ENCODE peak calls at places on chromosomes 5 and 9, in seven cellular contexts. R is AG04450, V is hepatocyte, D is endothelial cell, M is natural killer cell, I is chondrocyte, L is RWPE1. B is an unnamed sample.

GRCh38 chr5:33254581-33254980 is 186.2 kb upstream of the TARS1 start:
- DNase-seq in R (no peak), V (no peak), D (no peak), M (no peak), I (no peak), L (no peak), B (no peak)

GRCh38 chr5:39178171-39178570 is 41.2 kb downstream of the FYB1 start:
- DNase-seq in R (no peak), V (no peak), D (no peak), M (no peak), I (no peak), L (no peak), B (no peak)

GRCh38 chr5:114471529-114471928 is 109.7 kb downstream of the KCNN2 start:
- DNase-seq in R (no peak), V (no peak), D (no peak), M (no peak), I (no peak), L (no peak), B (no peak)

GRCh38 chr5:68053202-68053601 is 162.4 kb upstream of the PIK3R1 start:
- DNase-seq in R (no peak), V (no peak), D (no peak), M (no peak), I (no peak), L (no peak), B (no peak)

GRCh38 chr9:79362100-79363081 is 209.4 kb upstream of the TLE4 start:
- DNase-seq in R (no peak), V (peak; percentile 15), D (no peak), M (no peak), I (no peak), L (peak; percentile 48), B (no peak)

GRCh38 chr5:64939772-64940510 is 171.2 kb downstream of the CWC27 start:
- DNase-seq in R (no peak), V (peak; percentile 70), D (no peak), M (no peak), I (no peak), L (peak; percentile 11), B (no peak)

GRCh38 chr5:493758-494157 is 30.5 kb downstream of the SLC9A3 start:
- DNase-seq in R (no peak), V (no peak), D (no peak), M (no peak), I (no peak), L (no peak), B (no peak)

GRCh38 chr9:89549031-89549644 is 51.2 kb upstream of the SEMA4D start:
- DNase-seq in R (peak; percentile 20), V (peak; percentile 85), D (peak; percentile 83), M (peak; percentile 81), I (no peak), L (peak; percentile 93), B (peak; percentile 83)

GRCh38 chr9:111661150-111661801 is at the start of gene GNG10:
- DNase-seq in R (no peak), V (peak; percentile 84), D (peak; percentile 70), M (peak; percentile 67), I (no peak), L (peak; percentile 87), B (peak; percentile 80)

GRCh38 chr9:6689893-6690634 is 44.5 kb upstream of the GLDC start:
- DNase-seq in R (no peak), V (no peak), D (no peak), M (no peak), I (no peak), L (no peak), B (no peak)

GRCh38 chr5:15904894-15905805 is 274.4 kb downstream of the MARCHF11 start:
- DNase-seq in R (no peak), V (no peak), D (no peak), M (no peak), I (no peak), L (no peak), B (no peak)

GRCh38 chr5:84085387-84086041 is 299.2 kb downstream of the EDIL3 start:
- DNase-seq in R (no peak), V (no peak), D (no peak), M (no peak), I (no peak), L (no peak), B (no peak)

GRCh38 chr5:84092738-84093137 is 291.9 kb downstream of the EDIL3 start:
- DNase-seq in R (no peak), V (no peak), D (no peak), M (no peak), I (no peak), L (no peak), B (no peak)

GRCh38 chr5:84086517-84086916 is 298.2 kb downstream of the EDIL3 start:
- DNase-seq in R (no peak), V (no peak), D (no peak), M (no peak), I (no peak), L (no peak), B (no peak)

GRCh38 chr5:84091400-84091799 is 293.3 kb downstream of the EDIL3 start:
- DNase-seq in R (no peak), V (peak; percentile 18), D (no peak), M (no peak), I (no peak), L (no peak), B (no peak)

DNA sequence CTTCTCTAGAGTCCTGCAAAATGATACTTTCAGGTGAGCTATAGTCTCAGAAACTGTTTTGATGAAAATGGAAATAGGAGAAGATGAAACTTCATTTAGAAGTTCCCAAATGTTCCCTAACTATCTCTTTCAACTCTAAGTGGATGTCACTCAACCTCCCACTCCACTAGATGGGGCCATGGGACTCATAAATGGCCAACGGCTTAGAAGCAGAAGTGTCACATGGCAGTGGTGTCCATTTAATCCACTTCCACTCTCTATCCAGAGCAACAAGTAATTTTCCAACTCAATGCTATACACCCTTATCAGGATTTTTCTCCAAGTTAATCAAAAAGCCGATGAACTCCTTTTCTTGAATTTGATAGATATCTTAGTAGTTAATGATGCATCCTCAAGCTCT is 295.7 kb downstream of the EDIL3 start:
- DNase-seq in R (peak; percentile 7), V (peak; percentile 25), D (no peak), M (no peak), I (no peak), L (no peak), B (peak; percentile 68)
- TF ChIP-seq CTCF in R (peak; percentile 47), V (peak; percentile 33), D (no peak), M (no peak), I (peak; percentile 70), L (no peak), B (peak; percentile 75)

DNA sequence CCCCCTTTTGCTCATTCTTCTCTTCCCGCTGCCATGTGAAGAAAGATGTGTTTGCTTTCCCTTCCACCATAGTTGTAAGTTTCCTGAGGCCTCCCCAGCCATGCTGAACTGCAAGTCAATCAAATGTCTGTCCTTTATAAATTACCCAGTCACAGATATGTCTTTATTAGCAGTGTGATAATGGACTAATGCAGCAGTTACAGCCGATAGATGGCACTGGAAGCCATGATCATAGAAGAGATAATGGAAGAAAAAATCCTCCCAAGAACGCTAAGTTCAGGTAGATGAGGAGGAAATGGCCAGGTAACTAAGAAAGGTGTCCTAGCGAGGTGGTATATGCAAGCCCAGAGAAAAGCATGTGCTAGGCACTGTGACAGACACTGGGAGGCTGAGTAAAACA is 51.2 kb downstream of the TNFSF8 start:
- DNase-seq in R (no peak), V (no peak), D (no peak), M (no peak), I (no peak), L (no peak), B (no peak)
- TF ChIP-seq CTCF in R (no peak), V (no peak), D (no peak), M (no peak), I (no peak), L (no peak), B (no peak)

DNA sequence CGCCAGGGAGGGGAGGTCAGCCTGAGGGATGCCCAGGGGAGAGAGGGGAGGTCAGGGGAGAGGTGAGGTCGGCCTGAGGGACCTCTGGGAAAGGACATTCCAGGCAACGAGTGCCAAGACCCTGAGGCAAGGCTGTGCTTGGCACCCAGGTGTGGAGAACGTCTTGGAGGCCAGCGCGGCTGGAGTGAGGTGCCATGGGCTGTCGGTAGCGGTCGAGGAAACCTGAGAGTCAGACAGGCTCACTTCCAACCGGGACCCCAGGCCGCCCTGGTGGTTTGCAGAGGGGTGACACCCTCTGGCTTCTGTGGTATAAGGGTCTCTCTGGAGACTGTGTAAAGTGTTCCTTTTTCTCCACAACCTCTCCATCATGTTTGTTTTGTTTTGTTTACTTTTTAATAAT is 82.9 kb downstream of the CACNA1B start:
- DNase-seq in R (no peak), V (no peak), D (peak; percentile 52), M (no peak), I (no peak), L (no peak), B (no peak)
- TF ChIP-seq CTCF in R (no peak), V (no peak), D (peak; percentile 42), M (no peak), I (no peak), L (no peak), B (peak; percentile 34)

DNA sequence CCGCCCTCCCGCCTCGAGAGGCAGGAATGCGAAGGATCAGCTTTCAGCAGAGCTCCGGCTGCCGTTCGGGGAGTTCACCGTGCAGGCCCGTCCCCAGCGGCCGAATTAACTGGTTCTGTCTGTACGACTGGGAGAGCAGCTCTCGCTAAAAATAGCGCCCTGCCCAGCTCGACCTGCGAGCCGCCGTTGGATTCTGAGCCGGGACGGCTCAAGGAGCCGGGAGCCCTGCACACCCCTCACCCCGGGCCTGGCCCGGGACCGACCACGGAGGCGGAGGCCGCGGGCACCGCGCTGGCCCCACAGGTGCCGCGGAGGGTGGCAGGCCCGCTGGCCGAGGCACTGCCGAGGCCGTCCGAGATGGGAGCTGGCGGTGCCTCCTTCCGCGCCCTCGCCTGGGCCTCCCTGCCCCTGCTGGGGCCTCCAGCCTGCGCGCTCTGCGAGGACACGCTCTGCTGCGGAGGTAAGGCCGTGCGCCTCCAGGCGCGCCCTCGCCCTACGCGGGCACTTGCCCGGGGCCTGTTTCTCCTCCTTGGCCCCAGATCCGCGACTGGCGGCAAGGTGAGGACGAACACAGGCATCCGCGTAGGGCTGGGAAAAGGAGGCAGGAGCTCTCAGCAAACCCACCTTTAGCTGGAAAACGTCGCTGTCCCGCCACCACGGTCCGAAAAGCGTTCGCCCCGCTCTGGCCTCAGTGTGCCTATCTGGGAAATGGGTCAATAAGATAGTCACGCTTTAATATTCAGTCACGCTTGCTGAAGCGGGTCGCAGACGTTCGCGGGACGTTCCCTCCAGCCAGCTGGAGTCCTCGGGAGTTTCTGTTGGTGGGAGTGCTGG is 53.0 kb upstream of the DAB2IP start:
- DNase-seq in R (peak; percentile 72), V (peak; percentile 93), D (peak; percentile 76), M (no peak), I (no peak), L (peak; percentile 85), B (no peak)
- TF ChIP-seq CTCF in R (peak; percentile 63), V (peak; percentile 52), D (no peak), M (no peak), I (peak; percentile 68), L (peak; percentile 70), B (no peak)

GRCh38 chr5:141475625-141476131 is at the start of gene PCDHGC3:
- DNase-seq in R (peak; percentile 90), V (peak; percentile 93), D (peak; percentile 82), M (no peak), I (no peak), L (peak; percentile 99), B (peak; percentile 96)
- TF ChIP-seq CTCF in R (peak; percentile 20), V (peak; percentile 38), D (no peak), M (no peak), I (peak; percentile 76), L (peak; percentile 71), B (peak; percentile 28)

GRCh38 chr9:99264070-99264469 is 42.0 kb downstream of the SEC61B start:
- DNase-seq in R (no peak), V (no peak), D (peak; percentile 18), M (no peak), I (no peak), L (no peak), B (peak; percentile 48)
- TF ChIP-seq CTCF in R (peak; percentile 22), V (no peak), D (peak; percentile 41), M (no peak), I (peak; percentile 49), L (no peak), B (peak; percentile 51)

B was measured in BE2C.